ENCODE peak calls at places on chromosomes 5 and 9, in four cellular contexts. P, B, M and D are unnamed samples.

GRCh38 chr5:89615839-89616518 is 733.0 kb upstream of the MEF2C start:
- DNase-seq in P (no peak), B (no peak), M (no peak), D (no peak)

GRCh38 chr5:100406640-100407039 is 128.5 kb upstream of the FAM174A start:
- DNase-seq in P (no peak), B (no peak), M (no peak), D (no peak)

GRCh38 chr5:178234121-178234752 is 1.6 kb upstream of the PHYKPL start:
- DNase-seq in P (peak; percentile 26), B (no peak), M (no peak), D (no peak)

GRCh38 chr5:72658767-72659540 is 151.7 kb upstream of the ZNF366 start:
- DNase-seq in P (no peak), B (no peak), M (no peak), D (no peak)

GRCh38 chr9:34646211-34647083 is at the start of gene GALT:
- DNase-seq in P (peak; percentile 95), B (peak; percentile 96), M (peak; percentile 95), D (peak; percentile 98)

GRCh38 chr5:116492016-116492623 is 82.5 kb downstream of the SEMA6A start:
- DNase-seq in P (no peak), B (no peak), M (no peak), D (no peak)

GRCh38 chr5:88785396-88786216 is 97.4 kb downstream of the MEF2C start:
- DNase-seq in P (no peak), B (no peak), M (no peak), D (no peak)

GRCh38 chr5:174571662-174572397 is 152.6 kb upstream of the MSX2 start:
- DNase-seq in P (peak; percentile 61), B (peak; percentile 83), M (no peak), D (no peak)

GRCh38 chr5:41370482-41370881 is 139.9 kb downstream of the PLCXD3 start:
- DNase-seq in P (no peak), B (no peak), M (no peak), D (no peak)

GRCh38 chr9:89878687-89879086 is 273.9 kb downstream of the GADD45G start:
- DNase-seq in P (peak; percentile 95), B (peak; percentile 87), M (no peak), D (no peak)

GRCh38 chr9:4741365-4742031 is 496 bp upstream of the AK3 start:
- DNase-seq in P (peak; percentile 65), B (no peak), M (no peak), D (peak; percentile 6)

GRCh38 chr5:135569755-135570452 is 8.9 kb downstream of the CXCL14 start:
- DNase-seq in P (peak; percentile 41), B (no peak), M (peak; percentile 33), D (no peak)

GRCh38 chr5:74409166-74409706 is 231.3 kb downstream of the ENC1 start:
- DNase-seq in P (no peak), B (no peak), M (no peak), D (no peak)

GRCh38 chr5:10825897-10826644 is 65.0 kb upstream of the DAP start:
- DNase-seq in P (no peak), B (no peak), M (no peak), D (no peak)

GRCh38 chr9:84230355-84231136 is 110.0 kb downstream of the SLC28A3 start:
- DNase-seq in P (no peak), B (no peak), M (no peak), D (no peak)

GRCh38 chr5:144060598-144060997 is 109.9 kb downstream of the YIPF5 start:
- DNase-seq in P (no peak), B (no peak), M (no peak), D (no peak)

GRCh38 chr5:67493676-67494075 is 297.1 kb upstream of the CD180 start:
- DNase-seq in P (peak; percentile 57), B (no peak), M (no peak), D (no peak)

GRCh38 chr5:154215931-154216330 is 25.4 kb downstream of the GALNT10 start:
- DNase-seq in P (no peak), B (no peak), M (no peak), D (no peak)

GRCh38 chr5:139075066-139076050 is 122.8 kb downstream of the SIL1 start:
- DNase-seq in P (no peak), B (no peak), M (no peak), D (no peak)

GRCh38 chr5:180053061-180053602 is 18.4 kb downstream of the RNF130 start:
- DNase-seq in P (no peak), B (no peak), M (no peak), D (no peak)

GRCh38 chr9:134065720-134066419 is 2.0 kb downstream of the BRD3 start:
- DNase-seq in P (no peak), B (no peak), M (no peak), D (peak; percentile 46)

GRCh38 chr9:8733096-8733954 is 933.7 kb upstream of the DMAC1 start:
- DNase-seq in P (peak; percentile 40), B (no peak), M (no peak), D (no peak)

GRCh38 chr5:115377468-115378217 is 81.2 kb upstream of the CCDC112 start:
- DNase-seq in P (no peak), B (no peak), M (no peak), D (no peak)
- TF ChIP-seq CTCF in P (peak; percentile 53), B (peak; percentile 62), M (no peak), D (no peak)

DNA sequence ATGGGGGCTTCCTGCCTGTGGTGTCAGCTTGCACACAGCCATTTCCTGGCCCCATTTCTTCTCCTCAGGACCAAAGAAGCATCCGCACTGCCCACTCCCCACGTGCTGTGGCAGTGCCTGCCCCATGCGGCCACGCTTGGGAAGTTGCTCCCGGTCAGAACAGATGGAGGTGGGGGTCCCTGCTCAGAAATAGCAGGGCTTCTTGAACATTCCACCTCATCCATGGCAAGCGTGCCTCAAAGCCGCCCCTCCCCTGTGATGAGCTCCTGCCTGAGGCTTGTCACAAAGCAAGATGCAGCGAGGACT is 238.2 kb downstream of the SYK start:
- DNase-seq in P (no peak), B (no peak), M (no peak), D (no peak)
- TF ChIP-seq CTCF in P (no peak), B (no peak), M (no peak), D (no peak)

GRCh38 chr5:6496207-6496584 is 47.5 kb downstream of the UBE2QL1 start:
- DNase-seq in P (no peak), B (no peak), M (no peak), D (no peak)

GRCh38 chr5:6493681-6494454 is 45.2 kb downstream of the UBE2QL1 start:
- DNase-seq in P (no peak), B (no peak), M (no peak), D (no peak)

GRCh38 chr5:6495433-6496206 is 47.0 kb downstream of the UBE2QL1 start:
- DNase-seq in P (no peak), B (no peak), M (no peak), D (no peak)

GRCh38 chr5:6496636-6497035 is 48.0 kb downstream of the UBE2QL1 start:
- DNase-seq in P (no peak), B (no peak), M (no peak), D (no peak)

GRCh38 chr5:6497267-6497666 is 48.6 kb downstream of the UBE2QL1 start:
- DNase-seq in P (no peak), B (no peak), M (no peak), D (no peak)
- TF ChIP-seq CTCF in P (no peak), B (no peak), M (no peak), D (no peak)

GRCh38 chr9:131529597-131530545 is 1.2 kb downstream of the UCK1 start:
- DNase-seq in P (no peak), B (no peak), M (no peak), D (no peak)

GRCh38 chr9:131528886-131529505 is 2.1 kb downstream of the UCK1 start:
- DNase-seq in P (no peak), B (no peak), M (no peak), D (no peak)

GRCh38 chr9:131530930-131531832 is at the start of gene UCK1:
- DNase-seq in P (peak; percentile 82), B (peak; percentile 70), M (peak; percentile 71), D (peak; percentile 66)

GRCh38 chr9:131528186-131528585 is 2.9 kb downstream of the UCK1 start:
- DNase-seq in P (no peak), B (no peak), M (no peak), D (no peak)

GRCh38 chr9:131530546-131530929 is 525 bp downstream of the UCK1 start:
- DNase-seq in P (no peak), B (no peak), M (peak; percentile 30), D (no peak)
- TF ChIP-seq CTCF in P (no peak), B (peak; percentile 39), M (peak; percentile 24), D (no peak)

DNA sequence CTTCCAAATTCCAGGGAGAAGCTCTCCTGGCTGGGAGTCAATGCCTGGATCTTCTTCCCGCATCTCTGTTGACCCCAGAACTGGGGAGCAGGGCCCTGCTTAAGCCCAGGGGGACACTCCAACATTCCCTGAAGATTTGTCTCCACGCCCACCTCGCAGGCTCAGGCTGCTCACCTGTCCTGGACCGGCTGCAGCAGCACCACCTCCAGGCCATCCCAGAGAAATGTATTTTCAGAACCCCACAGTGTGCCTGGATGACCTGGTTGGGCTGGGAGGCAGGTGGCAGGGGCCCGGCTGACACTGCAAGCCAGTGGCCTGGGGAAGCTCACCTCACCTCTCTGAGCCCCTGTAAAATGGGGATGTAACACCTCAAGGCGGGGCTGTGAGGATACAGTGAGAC is 27.1 kb upstream of the ZBTB43 start:
- DNase-seq in P (no peak), B (no peak), M (peak; percentile 14), D (no peak)
- TF ChIP-seq CTCF in P (no peak), B (no peak), M (peak; percentile 50), D (no peak)

DNA sequence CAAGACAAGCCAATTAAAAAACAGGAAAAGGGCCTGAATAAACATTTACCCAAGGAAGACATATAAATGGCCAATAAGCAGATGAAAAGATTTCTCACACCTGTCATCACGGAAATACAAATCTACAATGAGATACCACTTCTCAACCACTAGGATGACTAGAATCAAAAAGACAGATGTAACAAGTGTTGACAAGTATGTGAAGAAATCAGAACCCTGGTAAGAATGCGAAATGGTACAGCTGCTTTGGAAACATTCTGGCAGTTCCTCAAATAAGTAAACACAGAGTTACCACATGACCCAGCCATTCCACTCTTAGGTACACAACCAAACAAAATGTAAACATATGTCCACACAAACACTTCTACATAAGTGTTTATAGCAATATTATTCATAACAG is 32.5 kb downstream of the LEAP2 start:
- DNase-seq in P (no peak), B (no peak), M (no peak), D (no peak)
- TF ChIP-seq CTCF in P (no peak), B (no peak), M (peak; percentile 12), D (no peak)

DNA sequence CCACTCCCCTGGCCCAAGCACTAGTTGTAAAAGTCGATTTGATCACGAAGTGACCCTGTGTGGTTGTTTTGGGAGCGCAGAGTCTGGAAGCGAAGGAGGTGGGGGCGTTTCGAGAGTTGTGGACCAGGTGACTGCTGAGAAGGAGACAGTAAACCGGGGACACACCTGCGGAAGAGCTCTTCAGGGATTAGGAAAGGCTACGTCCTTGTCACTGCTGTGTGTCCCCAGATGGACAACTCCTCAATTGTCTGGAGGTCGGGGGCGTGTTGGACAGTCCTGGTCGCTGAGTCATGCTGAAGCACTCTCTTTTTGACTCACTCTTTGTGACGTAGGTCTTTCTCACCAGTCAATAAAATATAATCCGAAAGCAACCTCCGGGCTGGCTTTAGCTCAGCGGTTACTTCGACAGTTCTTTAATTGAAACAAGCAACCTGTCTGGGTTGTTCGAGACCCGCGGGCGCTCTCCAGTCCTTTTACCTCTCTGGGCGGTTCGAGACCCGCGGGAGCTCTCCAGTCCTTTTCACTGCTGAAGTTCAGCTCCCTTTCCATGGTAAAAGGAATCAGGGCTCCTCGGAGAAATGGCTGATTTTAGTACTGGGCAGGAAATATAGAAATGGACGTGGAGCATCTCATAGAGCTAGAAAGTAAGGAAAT is 10.8 kb downstream of the ZMAT2 start:
- DNase-seq in P (peak; percentile 91), B (peak; percentile 98), M (peak; percentile 77), D (peak; percentile 83)
- TF ChIP-seq CTCF in P (no peak), B (no peak), M (no peak), D (no peak)